ENCODE peak calls at places on chromosomes 12 and 14, in six cellular contexts. J, Q, P, S, Z and A are unnamed samples.
A peak's percentile ranks its signal among the peaks of the same experiment; 100 is the strongest.

GRCh38 chr14:92586001-92586947 is 72.7 kb downstream of the RIN3 start:
- DNase-seq in Q (no peak), S (no peak), J (peak; percentile 42), Z (no peak), P (no peak), A (no peak)

GRCh38 chr14:49363926-49364751 is 222.0 kb downstream of the RPS29 start:
- DNase-seq in Z (no peak), S (no peak), Q (no peak), J (no peak), P (no peak), A (no peak)

GRCh38 chr14:94011795-94012194 is 14.3 kb upstream of the OTUB2 start:
- DNase-seq in Z (no peak), P (no peak), S (no peak), Q (no peak), J (no peak), A (no peak)

GRCh38 chr12:32947203-32947795 is 50.7 kb upstream of the PKP2 start:
- DNase-seq in P (no peak), J (no peak), Z (no peak), S (no peak), Q (peak; percentile 33), A (no peak)

GRCh38 chr14:35927727-35928126 is 101.6 kb downstream of the BRMS1L start:
- DNase-seq in Z (no peak), P (no peak), Q (peak; percentile 24), J (no peak), S (no peak), A (no peak)

GRCh38 chr14:60276347-60276746 is 27.3 kb downstream of the PPM1A start:
- DNase-seq in S (no peak), Q (no peak), J (no peak), P (no peak), Z (no peak), A (no peak)

GRCh38 chr12:122079532-122080081 is 1.1 kb downstream of the MLXIP start:
- DNase-seq in J (no peak), P (no peak), S (no peak), Z (no peak), Q (no peak), A (no peak)

GRCh38 chr12:86429824-86430223 is 173.6 kb upstream of the MGAT4C start:
- DNase-seq in P (no peak), Z (no peak), Q (no peak), S (no peak), J (no peak), A (no peak)

GRCh38 chr14:32298346-32298745 is 30.8 kb upstream of the AKAP6 start:
- DNase-seq in P (no peak), J (no peak), Q (no peak), S (no peak), Z (no peak), A (no peak)

GRCh38 chr12:121536058-121536928 is 44.5 kb downstream of the KDM2B start:
- DNase-seq in Q (peak; percentile 70), J (peak; percentile 88), Z (peak; percentile 85), P (peak; percentile 84), S (no peak), A (peak; percentile 88)

GRCh38 chr14:47155395-47155794 is 503.8 kb upstream of the RPL10L start:
- DNase-seq in J (no peak), P (no peak), Q (no peak), S (no peak), Z (no peak), A (peak; percentile 50)

GRCh38 chr12:51951843-51952722 is 584 bp downstream of the ACVR1B start:
- DNase-seq in Z (peak; percentile 26), P (peak; percentile 25), S (no peak), J (peak; percentile 39), Q (no peak), A (peak; percentile 49)

GRCh38 chr12:51950682-51951198 is 759 bp upstream of the ACVR1B start:
- DNase-seq in P (no peak), S (no peak), Q (no peak), Z (no peak), J (no peak), A (no peak)

GRCh38 chr12:51949342-51950030 is 2.0 kb upstream of the ACVR1B start:
- DNase-seq in Q (no peak), P (no peak), S (no peak), J (no peak), Z (no peak), A (no peak)

GRCh38 chr12:51953011-51953568 is 1.6 kb downstream of the ACVR1B start:
- DNase-seq in S (no peak), P (no peak), Z (no peak), J (no peak), Q (no peak), A (no peak)

GRCh38 chr12:51951199-51951842 is at the start of gene ACVR1B:
- DNase-seq in J (peak; percentile 84), Z (peak; percentile 94), S (no peak), P (peak; percentile 89), Q (peak; percentile 90), A (peak; percentile 94)
- TF ChIP-seq POLR2A in J (peak; percentile 28), Z (peak; percentile 58), S (peak; percentile 1), P (peak; percentile 45), Q (peak; percentile 46), A (peak; percentile 16)

GRCh38 chr12:79547044-79547734 is 143.6 kb downstream of the PAWR start:
- DNase-seq in P (no peak), S (peak; percentile 86), Q (peak; percentile 93), Z (peak; percentile 34), J (no peak), A (peak; percentile 54)
- TF ChIP-seq EP300 in P (no peak), S (peak; percentile 96), Q (peak; percentile 85), Z (no peak), J (no peak), A (no peak)

GRCh38 chr12:120119395-120119973 is 2.9 kb upstream of the RAB35 start:
- DNase-seq in P (no peak), Q (peak; percentile 56), J (no peak), Z (no peak), S (no peak), A (no peak)
- TF ChIP-seq POLR2A in P (no peak), Q (no peak), J (no peak), Z (no peak), S (no peak), A (no peak)

GRCh38 chr12:50529345-50529744 is 24.6 kb downstream of the DIP2B start:
- DNase-seq in Z (no peak), Q (no peak), P (no peak), J (no peak), S (no peak), A (no peak)

GRCh38 chr12:50528800-50529199 is 24.0 kb downstream of the DIP2B start:
- DNase-seq in J (no peak), S (no peak), Q (no peak), Z (no peak), P (no peak), A (no peak)

GRCh38 chr12:50525422-50525821 is 20.6 kb downstream of the DIP2B start:
- DNase-seq in J (no peak), Z (no peak), P (no peak), S (no peak), Q (no peak), A (no peak)

GRCh38 chr12:50524621-50525020 is 19.8 kb downstream of the DIP2B start:
- DNase-seq in Z (no peak), J (no peak), P (no peak), S (no peak), Q (no peak), A (no peak)

DNA sequence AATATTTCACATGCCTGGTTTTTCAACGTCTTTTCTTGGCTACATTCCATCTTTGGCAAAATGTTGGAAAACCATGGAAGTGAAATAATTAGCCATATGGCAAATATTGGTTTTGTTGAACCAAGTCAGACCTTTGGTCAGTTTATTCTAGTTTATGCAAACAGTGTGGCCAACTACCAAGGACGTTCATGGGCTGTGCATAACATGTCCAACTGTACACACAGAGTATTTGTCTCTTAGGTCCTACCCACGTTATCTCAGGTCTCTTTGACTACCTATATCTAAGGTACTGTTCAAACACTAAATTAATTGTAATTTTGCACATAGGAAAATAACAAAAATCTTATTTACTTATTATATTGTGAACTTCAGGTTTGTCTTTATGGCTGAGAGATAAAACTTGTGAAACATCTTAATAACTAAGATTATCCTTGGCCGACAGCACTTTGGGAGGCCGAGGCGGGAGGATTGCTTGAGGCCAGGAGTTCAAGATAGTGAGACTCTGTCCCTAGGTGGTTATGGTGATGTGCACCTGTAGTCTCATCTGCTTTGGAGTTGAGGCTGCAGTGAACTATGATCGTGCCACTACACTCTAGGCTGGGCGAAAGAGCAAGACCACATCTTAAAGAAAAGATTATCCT is 22.4 kb downstream of the DIP2B start:
- DNase-seq in Z (no peak), S (no peak), P (no peak), Q (no peak), J (no peak), A (no peak)
- TF ChIP-seq EP300 in Z (no peak), S (no peak), P (no peak), Q (no peak), J (no peak), A (no peak)

DNA sequence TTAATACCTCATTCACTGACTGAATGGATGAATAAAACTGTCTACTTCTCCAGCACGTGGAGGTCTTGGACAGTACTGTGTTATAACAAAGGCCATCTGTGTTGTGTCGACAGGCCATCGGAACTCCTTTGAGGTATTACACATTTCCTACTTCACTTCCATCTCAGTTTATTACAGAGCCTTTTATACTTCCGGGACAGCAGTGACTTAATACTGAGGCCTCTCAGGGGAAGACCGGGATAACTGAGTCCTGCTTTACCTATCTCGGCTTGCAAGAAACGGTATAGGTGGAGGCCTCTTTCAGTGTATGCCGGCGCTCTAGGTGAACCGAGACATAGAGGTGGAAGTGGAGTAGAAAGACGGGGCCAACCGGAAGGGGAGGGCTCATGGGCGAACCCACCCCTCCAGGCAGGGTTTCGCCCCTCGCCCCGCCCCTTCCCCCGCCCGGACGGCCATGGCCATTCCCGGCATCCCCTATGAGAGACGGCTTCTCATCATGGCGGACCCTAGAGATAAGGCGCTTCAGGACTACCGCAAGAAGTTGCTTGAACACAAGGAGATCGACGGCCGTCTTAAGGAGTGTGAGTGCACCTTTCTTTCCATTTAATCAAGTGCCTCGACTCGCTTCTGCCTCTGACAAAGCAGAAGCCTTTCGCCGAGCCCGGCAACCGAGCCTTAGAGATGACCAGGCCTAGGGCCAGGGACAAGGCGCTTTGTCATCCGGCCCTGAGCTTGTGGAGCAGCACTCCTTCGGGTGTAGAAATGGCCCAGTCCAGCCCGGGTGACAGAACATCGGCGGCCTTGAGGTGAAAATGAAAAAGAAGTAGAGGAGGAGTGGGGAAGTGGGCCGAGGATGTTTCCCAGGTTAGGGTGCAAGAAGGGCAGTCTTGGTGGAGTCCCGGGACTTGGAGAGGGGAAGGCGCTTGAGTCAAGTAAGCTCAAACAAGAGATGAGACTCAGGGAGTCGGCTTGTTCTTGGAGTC is at the start of gene PSMC6:
- DNase-seq in P (peak; percentile 95), J (peak; percentile 95), S (peak; percentile 68), Z (peak; percentile 97), Q (peak; percentile 90), A (peak; percentile 98)
- TF ChIP-seq POLR2A in P (no peak), J (peak; percentile 56), S (peak; percentile 95), Z (peak; percentile 85), Q (peak; percentile 77), A (peak; percentile 86)

GRCh38 chr12:56520025-56520810 is 1.4 kb upstream of the RBMS2 start:
- DNase-seq in Z (no peak), P (no peak), Q (no peak), S (no peak), J (no peak), A (no peak)
- TF ChIP-seq EP300 in Z (no peak), P (no peak), Q (no peak), S (no peak), J (no peak), A (peak; percentile 97)